ENCODE peak calls at places on chromosomes 16 and 17, in eight cellular contexts. W is dorsolateral prefrontal cortex, T is uterus, S is heart right ventricle, V is psoas muscle, U is K562, H is lower lobe of right lung, A is upper lobe of right lung. C is an unnamed sample.

GRCh38 chr16:83899272-83899897 is 470 bp downstream of the MLYCD start:
- DNase-seq in W (peak), T (no peak), S (peak), V (peak), U (peak), H (peak), A (peak), C (peak)

GRCh38 chr16:66695935-66696668 is 441 bp downstream of the CMTM4 start:
- DNase-seq in W (peak), T (peak), S (peak), V (peak), U (peak), H (peak), A (peak), C (no peak)

GRCh38 chr17:77478899-77479298 is 338.1 kb downstream of the SEC14L1 start:
- DNase-seq in W (no peak), T (peak), S (no peak), V (no peak), U (no peak), H (no peak), A (no peak), C (no peak)

GRCh38 chr16:87129771-87130170 is 187.4 kb downstream of the C16orf95 start:
- DNase-seq in W (no peak), T (no peak), S (no peak), V (no peak), U (no peak), H (no peak), A (no peak), C (no peak)

GRCh38 chr17:81902653-81903414 is 796 bp downstream of the NPB start:
- DNase-seq in W (no peak), T (no peak), S (peak), V (no peak), U (peak), H (no peak), A (peak), C (no peak)

GRCh38 chr16:29303520-29303919 is 103.0 kb downstream of the NPIPB11 start:
- DNase-seq in W (no peak), T (no peak), S (no peak), V (no peak), U (no peak), H (no peak), A (no peak), C (no peak)

GRCh38 chr17:50634123-50634914 is at the start of gene ABCC3:
- DNase-seq in W (no peak), T (peak), S (no peak), V (peak), U (no peak), H (peak), A (peak), C (no peak)

GRCh38 chr16:17476414-17477259 is 5.9 kb upstream of the XYLT1 start:
- DNase-seq in W (no peak), T (no peak), S (no peak), V (no peak), U (peak), H (no peak), A (no peak), C (no peak)

GRCh38 chr17:2449486-2449885 is 48.6 kb upstream of the MNT start:
- DNase-seq in W (no peak), T (no peak), S (no peak), V (no peak), U (no peak), H (no peak), A (no peak), C (no peak)

GRCh38 chr16:74449470-74449869 is 28.2 kb upstream of the CLEC18B start:
- DNase-seq in W (no peak), T (peak), S (peak), V (peak), U (no peak), H (no peak), A (no peak), C (no peak)

GRCh38 chr16:1941924-1942809 is 832 bp downstream of the MSRB1 start:
- DNase-seq in W (peak), T (no peak), S (no peak), V (no peak), U (peak), H (peak), A (peak), C (no peak)

GRCh38 chr16:1938910-1939309 is 4.1 kb downstream of the MSRB1 start:
- DNase-seq in W (no peak), T (no peak), S (no peak), V (no peak), U (no peak), H (no peak), A (no peak), C (no peak)

GRCh38 chr16:1940273-1941161 is 2.5 kb downstream of the MSRB1 start:
- DNase-seq in W (no peak), T (no peak), S (no peak), V (no peak), U (no peak), H (no peak), A (no peak), C (no peak)

GRCh38 chr16:1942810-1943726 is at the start of gene MSRB1:
- DNase-seq in W (peak), T (peak), S (peak), V (peak), U (peak), H (peak), A (peak), C (peak)

DNA sequence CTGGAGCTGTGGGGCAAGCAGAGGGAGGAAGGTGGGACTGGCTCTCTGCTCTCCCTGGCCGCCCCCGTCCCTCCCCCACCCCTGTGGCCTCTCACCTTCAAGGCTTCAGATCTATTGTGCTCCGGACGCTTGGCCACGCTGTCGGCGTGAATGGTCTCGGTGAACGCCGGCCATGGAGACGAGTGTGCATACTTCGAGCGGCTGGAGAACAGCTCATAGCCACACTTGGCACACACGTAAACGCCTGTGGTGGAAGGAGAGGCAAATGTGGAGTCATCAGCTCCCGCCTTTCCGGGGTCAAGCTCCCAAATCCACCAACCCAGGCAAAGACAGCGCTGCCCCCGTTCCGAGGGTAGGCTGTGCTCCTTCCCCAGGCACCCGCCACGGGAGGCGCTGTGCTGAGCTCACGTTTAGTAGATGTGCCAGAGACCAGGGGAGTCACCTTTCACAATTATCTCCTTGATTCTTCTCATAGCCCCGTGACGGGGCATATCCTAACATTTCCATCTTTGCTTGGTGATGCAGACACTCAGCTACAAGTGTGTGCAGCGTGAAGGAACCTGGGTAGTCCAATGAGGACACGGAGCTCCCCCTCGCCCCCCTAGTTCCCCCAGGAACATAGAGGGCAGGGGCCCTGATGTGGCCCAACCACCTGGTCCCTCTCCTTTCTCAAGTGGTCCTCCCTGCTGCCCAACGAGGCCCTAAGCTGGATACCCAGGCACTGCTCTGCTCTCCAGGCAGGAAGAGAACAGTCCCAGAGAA is 1.7 kb downstream of the MSRB1 start:
- DNase-seq in W (no peak), T (no peak), S (no peak), V (peak), U (peak), H (no peak), A (no peak), C (no peak)
- H3K4me3 ChIP-seq in W (no peak), T (no peak), S (no peak), V (peak), U (peak), H (peak), A (peak), C (peak)

GRCh38 chr16:89484088-89484501 is 6.3 kb downstream of the ANKRD11 start:
- DNase-seq in W (no peak), T (no peak), S (no peak), V (no peak), U (no peak), H (no peak), A (no peak), C (no peak)

GRCh38 chr16:89482824-89483220 is 7.5 kb downstream of the ANKRD11 start:
- DNase-seq in W (no peak), T (no peak), S (no peak), V (no peak), U (no peak), H (no peak), A (no peak), C (no peak)

GRCh38 chr16:89484923-89485679 is 5.3 kb downstream of the ANKRD11 start:
- DNase-seq in W (no peak), T (no peak), S (no peak), V (peak), U (no peak), H (no peak), A (no peak), C (no peak)

GRCh38 chr16:89481556-89481955 is 8.8 kb downstream of the ANKRD11 start:
- DNase-seq in W (no peak), T (no peak), S (no peak), V (no peak), U (no peak), H (no peak), A (no peak), C (no peak)

DNA sequence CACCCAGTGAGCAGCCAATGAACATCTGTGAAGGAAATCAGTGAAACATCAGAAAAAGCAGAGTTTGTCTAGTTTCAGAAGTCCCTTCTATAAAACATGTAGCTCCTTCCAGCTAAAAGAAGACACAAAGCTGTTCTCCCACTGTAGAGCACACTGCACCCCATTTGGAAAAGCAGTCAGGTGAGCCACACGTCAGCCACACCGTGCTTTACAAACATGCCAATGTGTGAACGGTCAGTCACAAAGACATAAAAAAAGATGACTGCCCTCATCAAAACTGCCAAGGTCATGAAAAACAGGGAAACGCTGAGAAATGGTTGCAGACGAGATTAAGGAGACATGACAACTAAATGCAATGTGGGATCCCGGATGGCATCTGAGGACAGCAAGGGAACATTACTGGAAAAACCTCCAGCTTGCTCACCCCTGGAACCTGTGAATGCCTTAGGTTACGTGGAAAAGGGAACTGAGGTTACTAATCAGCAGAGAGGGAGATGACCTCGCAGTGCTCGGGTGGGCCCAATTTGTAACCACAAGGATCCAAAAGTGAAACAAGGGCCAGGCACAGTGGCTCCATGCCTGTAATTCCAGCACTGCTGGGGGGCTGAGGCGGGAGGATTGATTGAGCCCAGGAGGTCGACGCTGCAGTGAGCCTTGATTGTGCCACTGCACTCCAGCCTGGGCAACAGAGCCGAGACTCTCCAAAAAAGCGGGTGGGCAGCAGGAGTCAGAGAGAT is 8.1 kb downstream of the ANKRD11 start:
- DNase-seq in W (no peak), T (no peak), S (no peak), V (peak), U (no peak), H (no peak), A (no peak), C (no peak)
- H3K27ac ChIP-seq in W (no peak), T (no peak), S (no peak), V (peak), U (no peak), H (no peak), A (no peak), C (no peak)

GRCh38 chr17:14297161-14297851 is 3.6 kb upstream of the HS3ST3B1 start:
- DNase-seq in W (no peak), T (peak), S (no peak), V (peak), U (no peak), H (peak), A (peak), C (no peak)
- TF ChIP-seq CTCF in W (no peak), T (no peak), S (peak), V (peak), U (no peak), H (peak), A (peak), C (no peak)

GRCh38 chr16:53212899-53213235 is 158.1 kb downstream of the CHD9 start:
- DNase-seq in W (no peak), T (no peak), S (no peak), V (no peak), U (no peak), H (no peak), A (no peak), C (no peak)

GRCh38 chr16:53209489-53209888 is 154.7 kb downstream of the CHD9 start:
- DNase-seq in W (no peak), T (no peak), S (no peak), V (no peak), U (peak), H (no peak), A (no peak), C (no peak)

GRCh38 chr16:53213542-53213941 is 158.8 kb downstream of the CHD9 start:
- DNase-seq in W (no peak), T (no peak), S (no peak), V (no peak), U (no peak), H (no peak), A (no peak), C (no peak)

GRCh38 chr16:53207810-53208752 is 153.3 kb downstream of the CHD9 start:
- DNase-seq in W (peak), T (no peak), S (peak), V (no peak), U (peak), H (no peak), A (no peak), C (peak)

GRCh38 chr16:53211253-53211652 is 156.5 kb downstream of the CHD9 start:
- DNase-seq in W (no peak), T (no peak), S (no peak), V (no peak), U (no peak), H (no peak), A (no peak), C (no peak)
- H3K4me3 ChIP-seq in W (no peak), T (no peak), S (peak), V (peak), U (peak), H (peak), A (peak), C (peak)

DNA sequence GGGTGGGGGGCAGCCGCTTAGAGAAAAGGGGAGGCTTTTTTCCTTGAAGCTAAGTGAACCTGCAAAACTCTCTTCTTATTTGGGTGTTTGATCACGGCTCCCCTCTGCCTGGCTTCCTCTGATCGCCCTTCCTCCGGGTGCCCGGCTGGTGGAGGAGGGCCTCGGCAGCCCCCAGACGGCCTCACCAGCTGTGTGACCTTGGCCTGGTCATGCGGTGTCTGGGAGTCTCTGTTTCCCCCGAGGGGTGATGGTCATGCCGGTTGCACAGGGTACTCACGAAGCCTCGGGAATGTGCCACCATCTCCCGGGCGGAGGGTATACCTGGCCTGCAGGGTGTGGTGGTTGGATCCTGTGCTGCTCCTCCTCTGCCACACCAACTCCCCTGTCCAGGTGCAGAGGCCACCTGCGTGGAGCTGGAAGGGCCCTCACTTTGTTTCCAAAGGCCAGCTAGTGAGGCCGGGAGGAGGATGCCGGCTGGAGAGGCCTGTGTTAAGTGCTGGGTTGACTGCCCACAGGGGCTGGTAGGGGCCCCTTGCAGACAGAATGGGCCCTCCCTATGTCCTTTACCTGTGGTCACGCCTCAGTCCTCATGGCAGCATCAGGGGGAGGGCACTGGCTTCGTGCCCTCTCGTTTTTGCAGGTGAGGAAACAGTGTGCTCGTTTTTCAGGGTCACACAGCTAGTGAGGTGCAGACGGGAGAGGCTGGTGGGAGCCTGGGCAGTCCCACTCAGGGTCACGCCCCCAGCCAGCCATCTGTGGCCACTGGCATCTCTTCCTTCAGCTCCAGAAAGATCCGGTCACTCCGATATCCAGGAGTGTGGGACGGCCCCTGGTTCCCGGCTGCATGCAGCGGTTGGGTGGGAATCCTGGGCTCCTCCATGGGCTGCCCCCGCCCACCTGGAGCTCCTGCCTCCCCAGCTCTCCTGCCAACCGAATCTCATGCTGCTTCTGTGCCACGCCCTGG is 148.5 kb upstream of the GSE1 start:
- DNase-seq in W (no peak), T (no peak), S (no peak), V (no peak), U (no peak), H (no peak), A (no peak), C (no peak)
- H3K27ac ChIP-seq in W (no peak), T (peak), S (no peak), V (peak), U (no peak), H (no peak), A (no peak), C (no peak)

GRCh38 chr17:57875109-57876022 is 25.5 kb upstream of the MRPS23 start:
- DNase-seq in W (peak), T (peak), S (peak), V (peak), U (peak), H (peak), A (peak), C (peak)
- TF ChIP-seq CTCF in W (no peak), T (peak), S (peak), V (peak), U (peak), H (peak), A (peak), C (peak)

GRCh38 chr16:24611310-24611709 is 71.9 kb downstream of the RBBP6 start:
- DNase-seq in W (peak), T (no peak), S (no peak), V (no peak), U (no peak), H (no peak), A (no peak), C (no peak)

GRCh38 chr16:24609417-24609739 is 70.0 kb downstream of the RBBP6 start:
- DNase-seq in W (no peak), T (no peak), S (no peak), V (no peak), U (no peak), H (no peak), A (no peak), C (no peak)

GRCh38 chr16:24610421-24610765 is 71.0 kb downstream of the RBBP6 start:
- DNase-seq in W (peak), T (peak), S (no peak), V (peak), U (no peak), H (no peak), A (peak), C (no peak)

GRCh38 chr16:24612656-24613055 is 73.3 kb downstream of the RBBP6 start:
- DNase-seq in W (no peak), T (no peak), S (no peak), V (no peak), U (no peak), H (no peak), A (no peak), C (no peak)

GRCh38 chr16:24609740-24610420 is 70.5 kb downstream of the RBBP6 start:
- DNase-seq in W (peak), T (peak), S (peak), V (peak), U (peak), H (peak), A (peak), C (no peak)
- H3K4me3 ChIP-seq in W (peak), T (peak), S (peak), V (peak), U (no peak), H (peak), A (peak), C (peak)

DNA sequence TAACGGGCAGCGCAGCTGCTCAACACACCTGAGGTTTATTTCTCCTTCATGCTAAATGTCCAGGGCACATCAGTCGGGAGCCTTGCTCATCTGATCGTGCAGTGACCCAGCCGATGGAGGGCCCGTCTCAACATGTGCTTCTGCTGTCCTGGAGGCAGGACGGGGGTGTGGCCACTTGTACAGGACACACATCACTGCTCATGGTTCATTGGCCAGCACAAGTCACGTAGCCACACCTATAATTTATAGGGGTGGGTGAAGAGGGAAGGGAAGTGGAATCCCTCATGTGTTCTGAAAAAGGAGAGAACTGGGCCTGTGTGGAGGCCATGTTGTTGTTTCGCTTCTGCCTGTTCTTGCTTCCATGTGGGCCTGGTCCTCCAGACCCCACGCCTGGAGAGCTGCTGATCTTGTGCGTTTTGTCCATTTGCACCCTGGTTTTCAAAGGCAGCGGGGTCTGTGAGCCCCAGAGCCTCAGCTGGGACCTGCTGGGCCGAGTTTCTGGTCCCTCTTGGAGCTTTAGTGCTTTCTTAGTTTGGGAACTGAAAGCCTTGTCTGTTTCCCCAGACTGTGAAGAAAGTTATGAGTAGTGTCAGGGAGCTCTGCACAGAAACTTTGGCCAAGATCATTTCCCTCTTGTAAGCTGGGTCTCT is 60.5 kb downstream of the CMIP start:
- DNase-seq in W (no peak), T (no peak), S (no peak), V (no peak), U (peak), H (no peak), A (no peak), C (no peak)
- H3K27ac ChIP-seq in W (no peak), T (no peak), S (no peak), V (no peak), U (peak), H (no peak), A (no peak), C (no peak)

C was measured in coronary artery.